ENCODE peak calls at places on chromosome 9, in seven cellular contexts. H is body of pancreas, E is osteoblast, V is heart right ventricle, F is SJSA1, D is GM12878, L is stomach. O is an unnamed sample.

GRCh38 chr9:131500939-131501541 is 1.7 kb upstream of the POMT1 start:
- DNase-seq in F (no peak), V (no peak), D (no peak), E (no peak), H (no peak), L (no peak), O (no peak)

GRCh38 chr9:125558453-125559084 is 148.4 kb downstream of the MAPKAP1 start:
- DNase-seq in V (no peak), E (no peak), H (peak; percentile 78), D (peak; percentile 33), L (peak; percentile 67), F (peak; percentile 59), O (peak; percentile 46)

GRCh38 chr9:88852794-88853193 is 138.5 kb upstream of the S1PR3 start:
- DNase-seq in V (no peak), E (peak; percentile 34), F (peak; percentile 78), D (no peak), L (no peak), H (peak; percentile 14), O (no peak)

GRCh38 chr9:124504530-124505005 is 2.6 kb downstream of the NR5A1 start:
- DNase-seq in H (no peak), D (no peak), V (no peak), L (no peak), F (no peak), E (peak; percentile 81), O (no peak)

GRCh38 chr9:96021616-96022444 is 146.3 kb downstream of the ERCC6L2 start:
- DNase-seq in H (no peak), D (no peak), E (no peak), L (no peak), V (peak; percentile 52), F (no peak), O (no peak)

GRCh38 chr9:99185904-99186303 is 35.8 kb downstream of the ALG2 start:
- DNase-seq in H (no peak), F (no peak), V (no peak), L (no peak), D (no peak), E (no peak), O (no peak)

GRCh38 chr9:116490321-116490720 is 196.8 kb upstream of the TRIM32 start:
- DNase-seq in L (no peak), V (no peak), D (no peak), H (no peak), F (no peak), E (no peak), O (no peak)

GRCh38 chr9:118643118-118643517 is 726.1 kb downstream of the BRINP1 start:
- DNase-seq in F (peak; percentile 57), L (no peak), V (no peak), H (peak; percentile 44), D (no peak), E (no peak), O (peak; percentile 81)

GRCh38 chr9:74413876-74414275 is 83.3 kb upstream of the RORB start:
- DNase-seq in L (no peak), V (no peak), H (no peak), F (no peak), D (no peak), E (no peak), O (no peak)

GRCh38 chr9:113579270-113580040 is 115.9 kb downstream of the RGS3 start:
- DNase-seq in H (peak; percentile 73), D (no peak), F (no peak), E (peak; percentile 87), V (no peak), L (peak; percentile 47), O (no peak)

GRCh38 chr9:98231770-98232478 is 23.5 kb downstream of the TBC1D2 start:
- DNase-seq in V (no peak), H (no peak), D (no peak), F (peak; percentile 52), L (no peak), E (peak; percentile 88), O (no peak)

GRCh38 chr9:19470567-19470966 is 61.8 kb downstream of the ACER2 start:
- DNase-seq in H (no peak), D (no peak), L (no peak), E (no peak), F (no peak), V (no peak), O (no peak)

GRCh38 chr9:121288557-121288873 is 20.6 kb downstream of the GSN start:
- DNase-seq in L (no peak), H (no peak), D (no peak), V (no peak), F (no peak), E (no peak), O (no peak)

GRCh38 chr9:135797507-135798302 is 95.7 kb downstream of the KCNT1 start:
- DNase-seq in H (peak; percentile 32), D (no peak), L (peak; percentile 31), F (peak; percentile 18), V (peak; percentile 68), E (peak; percentile 97), O (no peak)

GRCh38 chr9:16335788-16336580 is 534.5 kb downstream of the BNC2 start:
- DNase-seq in L (no peak), F (peak; percentile 76), D (no peak), E (peak; percentile 96), V (peak; percentile 44), H (peak; percentile 59), O (peak; percentile 55)

GRCh38 chr9:16341176-16341575 is 529.3 kb downstream of the BNC2 start:
- DNase-seq in H (no peak), V (no peak), E (no peak), L (no peak), F (no peak), D (no peak), O (no peak)

GRCh38 chr9:16337322-16338029 is 533.0 kb downstream of the BNC2 start:
- DNase-seq in H (no peak), F (peak; percentile 43), V (no peak), E (peak; percentile 88), L (no peak), D (no peak), O (no peak)

GRCh38 chr9:16333697-16334096 is 536.8 kb downstream of the BNC2 start:
- DNase-seq in F (no peak), D (no peak), E (no peak), H (no peak), V (no peak), L (no peak), O (no peak)

DNA sequence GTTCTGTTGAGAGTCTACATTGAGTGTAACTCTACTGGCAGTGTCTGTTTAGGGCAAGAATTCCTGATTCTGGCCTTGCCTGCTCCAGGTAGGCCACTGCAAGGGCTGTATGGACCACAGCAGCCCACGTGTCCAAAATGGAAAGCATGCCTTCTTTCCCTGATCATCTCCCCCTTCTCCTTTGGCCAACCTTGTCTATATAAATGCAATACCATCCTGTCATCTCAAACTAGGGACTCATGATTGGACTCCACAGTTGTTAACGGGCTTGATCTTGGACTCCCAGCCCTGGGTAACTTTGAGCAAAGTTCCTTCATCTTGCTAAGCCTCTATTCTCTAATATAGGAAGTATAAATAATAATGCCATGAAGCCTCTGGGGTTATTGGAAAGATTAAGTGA is 533.6 kb downstream of the BNC2 start:
- DNase-seq in D (no peak), L (no peak), E (no peak), V (no peak), H (no peak), F (no peak), O (no peak)
- H3K4me1 ChIP-seq in D (no peaks in the 10 kb centered on the region), L (no peaks in the 10 kb centered on the region), E (peaks cover 34% of the 10 kb centered on the region), V (no peaks in the 10 kb centered on the region), H (no peaks in the 10 kb centered on the region), F (peaks cover 34% of the 10 kb centered on the region), O (peaks cover 3% of the 10 kb centered on the region)

DNA sequence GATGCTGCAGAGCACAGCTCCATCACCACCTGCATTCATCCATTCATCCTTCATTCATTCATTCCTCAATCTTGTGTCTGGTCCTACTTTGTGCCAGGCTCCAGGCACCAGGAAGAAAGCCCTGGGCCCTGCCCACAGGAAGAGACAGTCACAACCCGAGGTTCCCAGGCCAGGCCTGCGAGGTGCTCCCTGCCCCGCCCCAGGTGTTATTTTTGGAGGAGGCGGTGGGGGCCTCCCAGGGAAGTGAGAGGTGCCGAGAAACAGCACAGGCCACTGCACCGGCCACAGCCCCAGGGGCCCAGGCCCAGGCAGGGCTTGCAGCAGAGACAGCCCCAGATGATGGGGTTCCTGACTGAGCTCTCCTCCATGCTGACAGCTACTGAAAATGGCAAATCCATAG is 33.4 kb downstream of the VAV2 start:
- DNase-seq in F (no peak), L (no peak), H (no peak), D (no peak), V (peak; percentile 4), E (no peak), O (no peak)
- H3K4me1 ChIP-seq in F (peaks cover 37% of the 10 kb centered on the region), L (peaks cover 63% of the 10 kb centered on the region), H (peaks cover 76% of the 10 kb centered on the region), D (peaks cover 66% of the 10 kb centered on the region), V (peaks cover 34% of the 10 kb centered on the region), E (peaks cover 17% of the 10 kb centered on the region), O (no peaks in the 10 kb centered on the region)

DNA sequence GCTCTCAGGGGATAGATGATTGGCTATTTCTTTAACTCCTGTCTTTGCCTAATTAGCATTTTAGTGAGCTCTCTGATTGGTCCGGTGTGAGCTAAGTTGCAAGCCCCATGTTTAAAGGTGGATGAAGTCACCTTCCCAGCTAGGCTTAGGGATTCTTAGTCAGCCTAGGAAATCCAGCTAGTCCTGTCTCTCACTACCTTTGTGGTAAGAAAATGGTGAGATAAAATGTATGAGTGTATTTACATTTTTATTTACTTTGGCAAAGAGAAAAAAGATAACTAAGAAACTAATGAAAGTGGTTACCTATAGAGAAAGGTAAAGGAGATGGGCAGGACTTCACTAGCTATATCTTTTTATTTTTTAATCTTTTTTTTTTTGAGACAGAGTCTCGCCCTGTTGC is 146.8 kb downstream of the RFK start:
- DNase-seq in H (no peak), E (no peak), V (no peak), F (no peak), D (no peak), L (no peak), O (no peak)
- H3K4me1 ChIP-seq in H (no peaks in the 10 kb centered on the region), E (no peaks in the 10 kb centered on the region), V (no peaks in the 10 kb centered on the region), F (no peaks in the 10 kb centered on the region), D (no peaks in the 10 kb centered on the region), L (no peaks in the 10 kb centered on the region), O (no peaks in the 10 kb centered on the region)

GRCh38 chr9:134384811-134385479 is 58.7 kb downstream of the RXRA start:
- DNase-seq in F (no peak), E (peak; percentile 97), D (no peak), L (no peak), H (no peak), V (no peak), O (no peak)

GRCh38 chr9:134386951-134387831 is 60.9 kb downstream of the RXRA start:
- DNase-seq in L (peak; percentile 75), H (peak; percentile 68), F (no peak), E (no peak), V (no peak), D (no peak), O (no peak)

GRCh38 chr9:134383148-134383547 is 56.9 kb downstream of the RXRA start:
- DNase-seq in V (no peak), D (no peak), H (no peak), E (no peak), F (no peak), L (no peak), O (no peak)

GRCh38 chr9:134388289-134388808 is 62.1 kb downstream of the RXRA start:
- DNase-seq in F (no peak), H (no peak), L (no peak), E (no peak), D (no peak), V (no peak), O (no peak)

DNA sequence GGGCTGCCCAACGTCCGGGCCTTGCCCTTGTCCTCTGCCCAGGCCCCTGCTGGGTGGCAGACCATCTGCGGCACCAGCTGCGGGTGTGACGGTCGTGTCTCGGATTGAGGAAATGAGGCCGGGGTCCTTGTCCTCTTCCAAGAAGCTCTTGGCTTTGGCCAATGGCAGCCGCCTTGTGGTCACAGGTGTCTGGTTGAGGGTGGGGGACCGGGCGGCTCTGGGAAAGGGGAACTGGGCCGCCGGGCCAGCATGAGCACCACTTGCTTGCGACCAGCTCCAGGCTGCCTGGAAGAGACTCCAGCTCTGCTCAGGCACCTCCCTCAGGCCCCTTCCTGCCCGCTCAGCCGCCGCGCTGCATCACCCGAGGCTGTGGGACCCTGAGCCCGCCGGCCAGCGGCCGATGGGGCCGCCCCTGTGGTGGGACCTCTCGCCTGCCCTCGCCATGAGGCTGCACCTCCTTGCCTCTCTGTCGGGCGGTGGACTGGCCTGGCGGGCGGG is 59.7 kb downstream of the RXRA start:
- DNase-seq in V (no peak), F (no peak), D (no peak), L (no peak), H (no peak), E (no peak), O (no peak)
- H3K4me1 ChIP-seq in V (peaks cover 95% of the 10 kb centered on the region), F (peaks cover 29% of the 10 kb centered on the region), D (peaks cover 19% of the 10 kb centered on the region), L (peaks cover 100% of the 10 kb centered on the region), H (peaks cover 89% of the 10 kb centered on the region), E (peaks cover 21% of the 10 kb centered on the region), O (peaks cover 4% of the 10 kb centered on the region)